ENCODE peak calls at places on chromosome 3, in eight cellular contexts. Z, Q, F, Y, G, M, I and J are unnamed samples.

GRCh38 chr3:186383026-186383993 is 21.3 kb upstream of the DGKG start:
- DNase-seq in Z (no peak), G (no peak), Q (no peak), M (peak; percentile 9), I (no peak), Y (no peak), F (no peak), J (peak; percentile 26)

GRCh38 chr3:193680220-193680619 is 87.2 kb downstream of the OPA1 start:
- DNase-seq in Z (no peak), M (peak; percentile 33), Q (no peak), F (no peak), I (no peak), Y (no peak), G (no peak), J (no peak)

GRCh38 chr3:184641430-184641829 is 70.4 kb downstream of the MAGEF1 start:
- DNase-seq in Y (no peak), G (no peak), Z (no peak), Q (no peak), I (no peak), M (no peak), F (no peak), J (no peak)

GRCh38 chr3:144643778-144644191 is 672.2 kb downstream of the DIPK2A start:
- DNase-seq in F (no peak), Y (peak; percentile 84), M (no peak), Z (no peak), Q (no peak), G (no peak), I (no peak), J (no peak)

GRCh38 chr3:151593923-151594322 is 133.1 kb upstream of the IGSF10 start:
- DNase-seq in M (peak; percentile 53), Y (peak; percentile 46), Q (no peak), G (no peak), Z (no peak), F (no peak), I (no peak), J (no peak)

GRCh38 chr3:130834476-130834875 is 59.4 kb upstream of the ATP2C1 start:
- DNase-seq in Z (no peak), I (no peak), F (no peak), M (peak; percentile 35), Q (no peak), G (no peak), Y (peak; percentile 64), J (no peak)

GRCh38 chr3:47108546-47108945 is 55.4 kb downstream of the SETD2 start:
- DNase-seq in Z (no peak), Q (no peak), G (no peak), M (peak; percentile 6), F (no peak), I (no peak), Y (peak; percentile 20), J (no peak)

GRCh38 chr3:3170998-3171397 is 8.5 kb downstream of the CRBN start:
- DNase-seq in I (no peak), F (no peak), Z (no peak), Q (no peak), G (no peak), Y (peak; percentile 46), M (peak; percentile 22), J (no peak)

GRCh38 chr3:134211797-134212196 is 38.9 kb downstream of the RYK start:
- DNase-seq in M (peak; percentile 50), Q (peak; percentile 6), I (peak; percentile 54), G (no peak), F (no peak), Z (no peak), Y (peak; percentile 55), J (no peak)

GRCh38 chr3:172066880-172067778 is 27.8 kb downstream of the FNDC3B start:
- DNase-seq in Z (no peak), G (no peak), I (no peak), M (no peak), Q (no peak), Y (no peak), F (no peak), J (no peak)